ENCODE peak calls at places on chromosomes 6 and 20, in ten cellular contexts. O is stimulated activated naive CD8-positive, alpha-beta T cell treated with anti-CD3 and anti-CD28 coated beads, Interleukin-15, amount 100 ng/mL, for 72 hours; H is WERI-Rb-1; F is Peyer's patch; T is pons; Z is ELR; J is frontal cortex; N is non-pigmented ciliary epithelial cell; W is GM03348; V is stomach. Q is an unnamed sample.

GRCh38 chr20:63635431-63636141 is 8.7 kb upstream of the GMEB2 start:
- DNase-seq in O (peak; percentile 80), H (no peak), F (peak; percentile 93), T (no peak), Z (no peak), J (no peak), N (no peak), W (no peak), V (peak; percentile 41), Q (no peak)

GRCh38 chr6:85360794-85361642 is 88.9 kb upstream of the NT5E start:
- DNase-seq in O (no peak), H (no peak), F (peak; percentile 49), T (no peak), Z (peak; percentile 99), J (no peak), N (peak; percentile 91), W (peak; percentile 88), V (no peak), Q (peak; percentile 67)

GRCh38 chr6:154615483-154616025 is 105.1 kb upstream of the CNKSR3 start:
- DNase-seq in O (no peak), H (no peak), F (peak; percentile 92), T (peak; percentile 26), Z (no peak), J (peak; percentile 18), N (peak; percentile 53), W (peak; percentile 13), V (peak; percentile 95), Q (peak; percentile 96)

GRCh38 chr6:3621411-3621810 is 130.1 kb downstream of the PXDC1 start:
- DNase-seq in O (no peak), H (no peak), F (no peak), T (no peak), Z (no peak), J (no peak), N (no peak), W (no peak), V (no peak), Q (no peak)

GRCh38 chr6:24493945-24494725 is 634 bp upstream of the ALDH5A1 start:
- DNase-seq in O (no peak), H (no peak), F (no peak), T (no peak), Z (no peak), J (no peak), N (no peak), W (no peak), V (no peak), Q (no peak)

GRCh38 chr20:61514805-61515505 is 262.9 kb downstream of the CDH4 start:
- DNase-seq in O (no peak), H (no peak), F (no peak), T (no peak), Z (no peak), J (no peak), N (no peak), W (no peak), V (no peak), Q (no peak)

GRCh38 chr6:85261250-85261649 is 188.6 kb upstream of the NT5E start:
- DNase-seq in O (no peak), H (no peak), F (no peak), T (no peak), Z (no peak), J (no peak), N (no peak), W (peak; percentile 51), V (no peak), Q (no peak)

GRCh38 chr6:37624606-37625574 is 72.8 kb downstream of the MDGA1 start:
- DNase-seq in O (no peak), H (no peak), F (peak; percentile 76), T (no peak), Z (peak; percentile 23), J (peak; percentile 79), N (no peak), W (peak; percentile 77), V (peak; percentile 88), Q (peak; percentile 64)

GRCh38 chr20:7883741-7884140 is 56.5 kb downstream of the HAO1 start:
- DNase-seq in O (no peak), H (no peak), F (no peak), T (no peak), Z (no peak), J (no peak), N (no peak), W (no peak), V (no peak), Q (no peak)

GRCh38 chr20:35311409-35311808 is 19.2 kb upstream of the FAM83C start:
- DNase-seq in O (peak; percentile 71), H (no peak), F (peak; percentile 69), T (no peak), Z (peak; percentile 96), J (no peak), N (no peak), W (no peak), V (no peak), Q (peak; percentile 77)

GRCh38 chr20:1761116-1761515 is 103.5 kb upstream of the SIRPG start:
- DNase-seq in O (no peak), H (no peak), F (no peak), T (no peak), Z (peak; percentile 90), J (no peak), N (peak; percentile 65), W (peak; percentile 82), V (no peak), Q (no peak)

GRCh38 chr6:144586986-144587385 is 301.9 kb downstream of the UTRN start:
- DNase-seq in O (no peak), H (no peak), F (no peak), T (no peak), Z (no peak), J (no peak), N (no peak), W (no peak), V (no peak), Q (no peak)

GRCh38 chr6:12288211-12288618 is 1.9 kb upstream of the EDN1 start:
- DNase-seq in O (no peak), H (no peak), F (no peak), T (no peak), Z (no peak), J (no peak), N (no peak), W (no peak), V (peak; percentile 44), Q (no peak)

GRCh38 chr6:82818727-82819126 is 246.9 kb downstream of the UBE3D start:
- DNase-seq in O (no peak), H (no peak), F (no peak), T (no peak), Z (peak; percentile 82), J (no peak), N (peak; percentile 13), W (peak; percentile 16), V (no peak), Q (peak; percentile 42)

GRCh38 chr20:57867181-57867803 is 157.5 kb upstream of the PMEPA1 start:
- DNase-seq in O (no peak), H (no peak), F (no peak), T (no peak), Z (no peak), J (no peak), N (no peak), W (no peak), V (no peak), Q (no peak)

GRCh38 chr20:1811621-1812498 is 83.3 kb upstream of the SIRPA start:
- DNase-seq in O (no peak), H (no peak), F (no peak), T (peak; percentile 89), Z (no peak), J (no peak), N (no peak), W (no peak), V (no peak), Q (no peak)

Q was measured in myocyte.